ENCODE peak calls at places on chromosome 13, in six cellular contexts. B is body of pancreas; S is HEK293T; D is activated naive CD4-positive, alpha-beta T cell treated with anti-CD3 and anti-CD28 coated beads, Interleukin-2, amount 10 ng/mL, durations not matched to agents 7 days and 5 days; M is AG04450; Q is T-helper 2 cell treated with Interferon-gamma antibody and Interleukin-4, amounts not matched to agents 5 μg/mL and 100 μg/mL, for 36 hours. A is an unnamed sample.
A peak's percentile ranks its signal among the peaks of the same experiment; 100 is the strongest.

GRCh38 chr13:22018297-22019210 is 347.7 kb downstream of the FGF9 start:
- DNase-seq in M (no peak), Q (no peak), B (no peak), D (no peak), S (no peak), A (no peak)

GRCh38 chr13:42880241-42880640 is 98.9 kb downstream of the FAM216B start:
- DNase-seq in B (no peak), S (no peak), M (no peak), Q (no peak), D (no peak), A (no peak)

GRCh38 chr13:22040810-22041364 is 370.0 kb downstream of the FGF9 start:
- DNase-seq in M (no peak), Q (no peak), D (no peak), B (peak; percentile 45), S (no peak), A (no peak)

GRCh38 chr13:73754727-73755292 is 379.4 kb downstream of the KLF12 start:
- DNase-seq in B (peak; percentile 52), M (peak; percentile 32), D (no peak), Q (no peak), S (peak; percentile 71), A (peak; percentile 40)

GRCh38 chr13:97653741-97654140 is 219.8 kb downstream of the RAP2A start:
- DNase-seq in S (no peak), Q (no peak), M (peak; percentile 15), D (no peak), B (no peak), A (no peak)

GRCh38 chr13:44331446-44331845 is 42.2 kb upstream of the SERP2 start:
- DNase-seq in M (no peak), S (no peak), Q (no peak), D (no peak), B (no peak), A (no peak)

GRCh38 chr13:42272776-42273175 is 824 bp downstream of the AKAP11 start:
- DNase-seq in D (no peak), M (no peak), Q (no peak), B (no peak), S (no peak), A (no peak)

GRCh38 chr13:106376411-106377112 is 158.9 kb downstream of the EFNB2 start:
- DNase-seq in B (peak; percentile 6), Q (no peak), D (no peak), M (peak; percentile 67), S (peak; percentile 12), A (no peak)

GRCh38 chr13:39597828-39598227 is 5.2 kb downstream of the LHFPL6 start:
- DNase-seq in Q (no peak), B (no peak), D (no peak), S (no peak), M (no peak), A (no peak)

GRCh38 chr13:112905990-112906641 is 62.9 kb upstream of the MCF2L start:
- DNase-seq in M (no peak), S (no peak), D (no peak), B (no peak), Q (no peak), A (peak; percentile 12)

GRCh38 chr13:51045450-51045849 is 65.6 kb downstream of the C13orf42 start:
- DNase-seq in Q (no peak), D (no peak), S (no peak), M (no peak), B (no peak), A (no peak)

GRCh38 chr13:113406321-113407102 is 42.6 kb upstream of the GRTP1 start:
- DNase-seq in Q (no peak), D (peak; percentile 18), M (no peak), B (no peak), S (no peak), A (no peak)

GRCh38 chr13:29800687-29801086 is 49.7 kb downstream of the UBL3 start:
- DNase-seq in S (no peak), D (no peak), Q (no peak), M (no peak), B (no peak), A (no peak)

GRCh38 chr13:62625214-62625613 is 1209.6 kb upstream of the PCDH20 start:
- DNase-seq in S (no peak), Q (no peak), B (no peak), D (no peak), M (no peak), A (no peak)

GRCh38 chr13:101708115-101708514 is 255.6 kb downstream of the ITGBL1 start:
- DNase-seq in M (no peak), S (no peak), D (no peak), Q (no peak), B (no peak), A (no peak)

GRCh38 chr13:54356849-54357248 is 1328.2 kb downstream of the OLFM4 start:
- DNase-seq in S (no peak), B (no peak), M (no peak), Q (no peak), D (no peak), A (no peak)

GRCh38 chr13:19781526-19781925 is 1.2 kb downstream of the PSPC1 start:
- DNase-seq in B (no peak), M (no peak), S (no peak), D (no peak), Q (no peak), A (no peak)

GRCh38 chr13:77136902-77137420 is 110.0 kb upstream of the FBXL3 start:
- DNase-seq in Q (no peak), S (no peak), D (no peak), B (no peak), M (peak; percentile 82), A (no peak)

GRCh38 chr13:97330448-97330847 is 103.5 kb upstream of the RAP2A start:
- DNase-seq in Q (no peak), S (no peak), B (no peak), D (no peak), M (no peak), A (no peak)

A was measured in adrenal gland.